ENCODE peak calls at places on chromosomes 13 and 19, in nine cellular contexts. A is body of pancreas, D is BE2C, H is cardiac muscle cell, U is lower lobe of right lung, Z is psoas muscle, O is Caco-2, W is thoracic aorta, X is thyroid gland. J is an unnamed sample. For H3K9me3, the result is how much of the 10 kb centered on the place peaks cover.

GRCh38 chr19:15836345-15836594 is 20.8 kb upstream of the OR10H1 start:
- DNase-seq in X (no peak), A (no peak), Z (no peak), U (no peak), W (no peak), D (no peak), O (no peak), H (no peak), J (no peak)

GRCh38 chr13:33249066-33249465 is 36.5 kb downstream of the STARD13 start:
- DNase-seq in U (no peak), H (peak), O (no peak), Z (no peak), D (no peak), X (no peak), W (no peak), A (no peak), J (no peak)

GRCh38 chr13:28574617-28575142 is 79.8 kb upstream of the FLT1 start:
- DNase-seq in X (no peak), Z (no peak), O (no peak), W (no peak), H (peak), U (no peak), D (no peak), A (no peak), J (peak)

GRCh38 chr19:55549500-55550320 is 4.4 kb upstream of the SBK3 start:
- DNase-seq in H (peak), U (no peak), D (peak), O (peak), A (no peak), X (peak), Z (peak), W (no peak), J (peak)

GRCh38 chr19:10074153-10074552 is 12.0 kb upstream of the SHFL start:
- DNase-seq in A (no peak), W (no peak), H (peak), D (peak), Z (no peak), O (no peak), U (no peak), X (no peak), J (no peak)

GRCh38 chr13:56528040-56528760 is 612.5 kb upstream of the PRR20A start:
- DNase-seq in Z (no peak), D (no peak), W (no peak), U (no peak), X (no peak), O (no peak), A (no peak), H (no peak), J (no peak)

GRCh38 chr19:14158276-14159023 is 22.1 kb upstream of the ASF1B start:
- DNase-seq in W (no peak), U (no peak), H (no peak), A (no peak), D (no peak), X (no peak), Z (no peak), O (no peak), J (no peak)

GRCh38 chr19:14091086-14091884 is 734 bp upstream of the SAMD1 start:
- DNase-seq in O (peak), H (peak), X (peak), Z (no peak), U (peak), D (peak), W (no peak), A (peak), J (peak)

GRCh38 chr13:48159436-48160225 is 64.7 kb upstream of the MED4 start:
- DNase-seq in U (no peak), O (no peak), X (no peak), Z (no peak), A (no peak), H (no peak), W (no peak), D (no peak), J (no peak)

GRCh38 chr13:36275190-36276002 is 22.2 kb downstream of the CCDC169 start:
- DNase-seq in A (peak), X (peak), U (no peak), D (peak), O (no peak), Z (no peak), H (peak), W (no peak), J (no peak)

GRCh38 chr13:101838305-101838835 is 385.9 kb downstream of the ITGBL1 start:
- DNase-seq in U (no peak), Z (no peak), X (no peak), A (no peak), H (no peak), O (no peak), W (no peak), D (no peak), J (no peak)

GRCh38 chr19:2863818-2864217 is 3.3 kb upstream of the ZNF556 start:
- DNase-seq in O (no peak), W (no peak), A (no peak), U (no peak), Z (no peak), X (no peak), H (no peak), D (no peak), J (no peak)

GRCh38 chr13:106847049-106847448 is 279.1 kb upstream of the ARGLU1 start:
- DNase-seq in U (no peak), D (no peak), A (no peak), X (no peak), Z (no peak), H (no peak), W (no peak), O (no peak), J (no peak)

GRCh38 chr13:39023761-39024160 is 14.1 kb downstream of the PROSER1 start:
- DNase-seq in A (no peak), W (no peak), D (no peak), O (peak), X (peak), Z (no peak), H (peak), U (no peak), J (no peak)

GRCh38 chr13:86922936-86923335 is 748.2 kb upstream of the SLITRK5 start:
- DNase-seq in Z (no peak), A (no peak), H (no peak), U (no peak), X (no peak), W (no peak), O (no peak), D (no peak), J (no peak)

GRCh38 chr13:107822006-107822405 is 393.3 kb downstream of the LIG4 start:
- DNase-seq in D (no peak), W (no peak), A (no peak), X (no peak), O (no peak), U (no peak), H (no peak), Z (no peak), J (no peak)

GRCh38 chr13:114106991-114107685 is 25.3 kb downstream of the RASA3 start:
- DNase-seq in X (no peak), W (no peak), H (no peak), Z (peak), O (peak), U (peak), A (no peak), D (peak), J (peak)

GRCh38 chr13:51444922-51445321 is 7.9 kb downstream of the INTS6 start:
- DNase-seq in X (no peak), H (peak), U (no peak), W (no peak), O (no peak), D (no peak), Z (no peak), A (no peak), J (no peak)

GRCh38 chr13:30731658-30732390 is 3.5 kb upstream of the ALOX5AP start:
- DNase-seq in X (no peak), D (no peak), A (peak), Z (peak), H (no peak), U (no peak), O (no peak), W (no peak), J (no peak)

GRCh38 chr19:44735011-44735410 is 13.5 kb upstream of the BCL3 start:
- DNase-seq in Z (no peak), W (no peak), U (no peak), D (no peak), O (no peak), X (no peak), A (no peak), H (no peak), J (no peak)

GRCh38 chr19:58575183-58576041 is 2.3 kb upstream of the MZF1 start:
- DNase-seq in A (peak), W (peak), H (peak), O (peak), Z (peak), X (peak), D (peak), U (peak), J (peak)

GRCh38 chr13:37090912-37091311 is 14.6 kb downstream of the CSNK1A1L start:
- DNase-seq in H (no peak), W (no peak), A (no peak), D (no peak), Z (no peak), U (no peak), X (no peak), O (no peak), J (no peak)

GRCh38 chr19:11894851-11895250 is 7.3 kb downstream of the ZNF69 start:
- DNase-seq in O (no peak), D (no peak), X (no peak), A (no peak), Z (no peak), W (no peak), U (no peak), H (no peak), J (no peak)
- H3K9me3 ChIP-seq in O (under half), D (under half), X (under half), A (under half), Z (under half), W (under half), U (under half), H (under half), J (half or more)

DNA sequence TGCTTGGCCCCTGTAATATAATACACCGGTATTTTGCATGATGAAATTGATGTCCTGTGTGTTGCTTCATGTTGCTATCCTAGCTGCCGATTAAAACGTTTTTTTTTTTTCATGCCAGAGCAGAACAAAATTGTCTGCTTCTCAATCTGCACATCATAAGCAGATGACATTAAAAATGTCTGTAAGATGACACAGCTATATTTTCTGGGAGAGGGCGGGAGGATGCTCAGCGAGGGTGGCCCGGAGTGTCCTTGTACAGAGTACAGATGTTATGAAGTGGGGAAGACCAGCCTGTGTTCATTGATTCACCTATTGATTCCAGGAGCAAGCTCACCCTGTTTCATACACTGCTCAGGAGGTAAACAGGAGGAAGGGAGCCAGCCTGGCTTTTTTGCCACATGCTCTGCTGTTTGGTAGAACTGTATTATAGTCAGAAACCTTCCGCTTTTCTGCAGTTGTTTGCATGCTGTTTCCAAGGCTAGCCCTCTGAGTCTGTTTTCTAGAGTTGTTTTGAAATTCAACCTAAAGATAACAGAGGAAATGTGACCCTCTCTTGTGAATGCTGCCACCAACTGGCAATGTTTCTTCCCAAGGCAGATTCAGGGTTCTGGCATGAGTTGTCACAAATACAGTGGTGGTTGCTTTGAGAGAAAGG is 4.7 kb upstream of the IRS2 start:
- DNase-seq in Z (no peak), X (peak), W (no peak), A (peak), O (no peak), D (peak), H (peak), U (no peak), J (no peak)
- TF ChIP-seq CTCF in Z (peak), X (peak), W (no peak), A (no peak), O (peak), D (peak), H (peak), U (peak), J (no peak)

DNA sequence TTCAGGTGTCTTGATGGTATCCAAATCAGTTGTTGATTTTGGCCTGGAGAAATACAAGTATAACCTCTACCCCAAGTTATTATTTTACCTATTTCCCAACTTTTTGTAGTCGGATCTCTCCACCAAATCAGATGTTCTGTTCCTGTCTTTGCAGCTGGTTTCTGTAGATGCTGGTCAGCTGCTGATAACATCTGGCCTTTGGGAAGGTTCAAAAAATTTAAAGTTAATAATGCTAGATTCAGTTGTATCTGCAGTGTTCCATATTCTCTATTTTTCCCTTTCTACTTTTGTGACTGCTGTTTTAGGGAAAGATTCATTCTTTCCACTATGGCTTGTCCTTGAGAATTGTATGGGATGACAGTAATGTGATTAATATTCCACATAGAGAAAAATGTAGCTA is 99.3 kb downstream of the ZNF100 start:
- DNase-seq in A (no peak), H (no peak), Z (no peak), U (no peak), X (no peak), W (no peak), O (no peak), D (no peak), J (no peak)
- H3K9me3 ChIP-seq in A (under half), H (under half), Z (under half), U (under half), X (under half), W (under half), O (under half), D (under half), J (under half)

DNA sequence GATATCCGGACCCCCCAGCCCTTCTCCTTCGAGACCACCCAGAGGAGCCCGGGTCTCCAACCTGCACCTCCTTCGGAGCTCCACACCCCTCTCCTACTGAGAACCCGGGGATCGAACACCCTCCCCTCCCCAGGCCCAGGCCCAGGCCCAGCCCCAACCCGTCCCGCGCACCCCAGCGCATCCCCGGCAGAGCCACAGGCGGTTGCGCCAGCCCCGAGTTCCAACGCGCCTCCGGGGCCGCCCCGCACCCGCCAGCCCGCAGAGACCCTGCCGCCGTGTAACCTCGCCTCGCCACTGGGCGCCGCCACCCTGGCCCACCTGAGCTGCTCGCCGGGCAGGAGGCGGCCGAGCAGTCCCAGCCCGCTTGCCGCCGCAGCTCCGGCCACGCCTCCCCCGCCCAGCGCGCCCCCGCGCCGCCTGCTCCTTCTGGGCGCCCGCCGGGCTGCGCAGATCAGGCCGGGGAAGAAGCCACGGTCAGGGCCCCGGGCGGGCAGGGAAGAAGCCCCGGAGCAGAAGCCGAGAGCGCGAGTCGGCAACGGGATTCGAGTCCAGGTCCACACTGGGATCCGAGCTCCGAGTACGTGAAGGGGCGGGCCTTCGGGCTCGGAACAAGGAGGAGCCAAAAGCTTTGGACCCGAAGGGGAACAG is at the start of gene MBOAT7:
- DNase-seq in W (no peak), X (no peak), U (no peak), A (no peak), Z (no peak), O (no peak), D (no peak), H (no peak), J (no peak)
- TF ChIP-seq CTCF in W (peak), X (peak), U (peak), A (peak), Z (peak), O (peak), D (no peak), H (peak), J (no peak)

GRCh38 chr13:79933389-79933788 is 407.5 kb downstream of the SPRY2 start:
- DNase-seq in X (no peak), W (no peak), Z (no peak), H (no peak), U (no peak), A (no peak), O (no peak), D (no peak), J (no peak)
- H3K9me3 ChIP-seq in X (under half), W (under half), Z (under half), H (under half), U (under half), A (under half), O (under half), D (under half), J (under half)

GRCh38 chr13:41651413-41652068 is 194.2 kb downstream of the RGCC start:
- DNase-seq in A (no peak), W (no peak), H (peak), X (no peak), Z (no peak), O (no peak), D (no peak), U (no peak), J (no peak)

GRCh38 chr13:41648314-41648935 is 191.1 kb downstream of the RGCC start:
- DNase-seq in Z (no peak), W (no peak), X (no peak), O (no peak), U (no peak), H (peak), A (no peak), D (no peak), J (no peak)

GRCh38 chr13:41650706-41651105 is 193.4 kb downstream of the RGCC start:
- DNase-seq in O (no peak), W (no peak), H (no peak), X (no peak), Z (no peak), U (no peak), D (no peak), A (no peak), J (no peak)

GRCh38 chr13:41652735-41653361 is 195.5 kb downstream of the RGCC start:
- DNase-seq in U (no peak), Z (no peak), A (peak), W (no peak), O (no peak), H (peak), D (peak), X (peak), J (peak)

GRCh38 chr13:41649659-41650058 is 192.3 kb downstream of the RGCC start:
- DNase-seq in W (no peak), U (no peak), A (no peak), H (peak), X (no peak), O (peak), Z (no peak), D (no peak), J (no peak)
- TF ChIP-seq CTCF in W (no peak), U (peak), A (no peak), H (peak), X (peak), O (peak), Z (peak), D (peak), J (no peak)

GRCh38 chr19:8899356-8899755 is 67.2 kb downstream of the MBD3L1 start:
- DNase-seq in A (no peak), O (no peak), D (no peak), X (no peak), U (no peak), H (no peak), W (no peak), Z (no peak), J (no peak)
- H3K9me3 ChIP-seq in A (under half), O (under half), D (under half), X (under half), U (under half), H (under half), W (under half), Z (under half), J (under half)

GRCh38 chr19:50500060-50500752 is 10.8 kb downstream of the JOSD2 start:
- DNase-seq in X (no peak), W (no peak), A (no peak), D (peak), O (peak), H (no peak), U (peak), Z (peak), J (peak)
- TF ChIP-seq CTCF in X (peak), W (no peak), A (no peak), D (peak), O (peak), H (peak), U (no peak), Z (peak), J (no peak)

GRCh38 chr19:27824108-27824507 is 1388.8 kb downstream of the UQCRFS1 start:
- DNase-seq in X (no peak), Z (no peak), D (no peak), O (no peak), H (no peak), U (no peak), A (no peak), W (no peak), J (no peak)

GRCh38 chr19:27833031-27833430 is 1379.9 kb downstream of the UQCRFS1 start:
- DNase-seq in U (no peak), W (no peak), Z (no peak), A (no peak), X (no peak), D (no peak), O (no peak), H (no peak), J (no peak)

DNA sequence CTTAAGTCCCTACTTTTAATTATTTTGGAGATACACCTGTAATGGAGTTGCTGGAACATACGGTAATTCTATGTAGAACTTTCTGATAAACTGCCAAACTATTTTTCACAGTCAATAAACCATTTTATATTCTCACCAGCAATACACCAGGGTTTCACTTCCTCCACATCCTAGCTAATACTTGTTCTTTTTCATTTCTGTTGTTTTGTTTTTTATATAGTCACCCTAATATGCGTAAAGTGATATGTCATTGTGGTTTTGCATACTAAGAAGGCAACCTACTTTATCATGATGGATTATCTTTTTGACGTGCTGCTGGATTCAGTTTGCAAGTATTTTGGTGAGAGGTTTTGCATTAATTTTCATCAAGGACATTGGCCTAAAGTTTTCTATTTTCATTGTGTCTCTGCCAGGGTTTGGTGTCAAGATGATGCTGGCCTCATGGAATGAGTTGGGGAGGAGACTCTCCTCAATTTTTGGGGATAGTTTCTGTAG is 1384.1 kb downstream of the UQCRFS1 start:
- DNase-seq in Z (no peak), W (no peak), O (no peak), X (no peak), A (no peak), U (no peak), D (no peak), H (no peak), J (no peak)
- H3K9me3 ChIP-seq in Z (under half), W (under half), O (under half), X (under half), A (under half), U (under half), D (under half), H (under half), J (under half)

DNA sequence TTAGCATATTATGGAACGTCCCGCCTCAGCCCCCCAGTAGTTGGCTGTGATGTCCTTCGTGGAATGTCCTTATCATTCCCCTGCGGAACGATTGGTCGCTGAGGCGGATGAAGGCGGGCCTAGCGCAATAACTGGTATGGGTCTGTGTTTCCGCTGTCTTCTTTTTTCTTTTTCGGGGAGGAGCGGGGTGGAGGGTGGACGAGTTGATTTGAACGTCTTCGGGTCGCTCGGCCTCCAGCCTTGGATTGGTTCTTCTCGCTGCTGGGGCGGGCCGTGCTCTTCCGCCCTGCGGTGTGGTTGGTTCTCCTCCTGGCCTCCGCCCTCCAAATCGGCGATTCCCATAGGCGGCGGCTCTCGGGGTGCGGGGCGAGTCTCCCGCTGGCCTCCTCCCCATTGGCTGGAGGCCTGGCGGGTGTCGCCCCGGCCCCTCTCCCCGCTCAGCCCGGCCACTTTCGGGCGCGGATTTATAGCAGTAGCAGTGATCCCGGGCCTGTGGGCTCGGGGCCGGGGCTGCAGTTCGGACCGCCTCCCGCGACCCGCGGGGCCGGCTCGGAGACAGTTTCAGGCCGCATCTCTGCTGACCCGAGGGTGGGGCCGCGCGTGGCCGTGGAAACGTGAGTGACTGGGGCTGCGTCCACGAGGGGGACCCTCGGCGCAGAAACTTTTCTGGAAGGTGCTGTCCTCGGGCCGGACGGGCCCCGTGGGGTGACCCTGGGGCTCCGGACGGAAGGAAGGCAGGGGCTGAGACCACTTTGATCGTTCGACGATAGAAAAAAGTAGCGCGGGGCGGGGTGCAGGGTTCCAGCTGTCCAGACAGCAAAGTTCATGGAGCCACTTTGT is 2.1 kb downstream of the ING1 start:
- DNase-seq in H (peak), W (peak), A (peak), X (peak), Z (peak), U (peak), O (peak), D (peak), J (peak)
- TF ChIP-seq CTCF in H (peak), W (peak), A (no peak), X (no peak), Z (peak), U (peak), O (peak), D (peak), J (peak)